ENCODE peak calls at places on chromosomes 11 and 22, in nine cellular contexts. I is OCI-M1, V is T-helper 9 cell, D is osteocyte, L is Ammon's horn, R is dermis microvascular lymphatic vessel endothelial cell, X is WERI-Rb-1, O is EH, Y is heart left ventricle. N is an unnamed sample.

GRCh38 chr11:42526366-42526765 is 785.4 kb upstream of the API5 start:
- DNase-seq in O (no peak), R (no peak), I (no peak), X (no peak), D (no peak), V (no peak), Y (no peak), L (peak), N (no peak)

GRCh38 chr11:35791088-35791958 is 128.7 kb downstream of the TRIM44 start:
- DNase-seq in I (no peak), L (no peak), O (peak), V (no peak), Y (no peak), X (no peak), D (no peak), R (no peak), N (no peak)

GRCh38 chr22:39422101-39422500 is 22.5 kb downstream of the TAB1 start:
- DNase-seq in D (no peak), X (no peak), V (no peak), Y (no peak), O (no peak), L (no peak), I (no peak), R (no peak), N (no peak)

GRCh38 chr11:11444800-11445126 is 91.7 kb upstream of the CSNK2A3 start:
- DNase-seq in R (peak), L (no peak), Y (no peak), D (no peak), X (no peak), V (no peak), I (no peak), O (no peak), N (no peak)

GRCh38 chr11:78295991-78296930 is 107.5 kb downstream of the USP35 start:
- DNase-seq in R (no peak), V (no peak), L (no peak), Y (no peak), O (no peak), D (no peak), X (peak), I (no peak), N (no peak)

GRCh38 chr11:123829745-123830144 is 23.6 kb upstream of the OR6M1 start:
- DNase-seq in I (no peak), Y (no peak), X (no peak), R (no peak), D (no peak), L (no peak), V (no peak), O (no peak), N (no peak)

GRCh38 chr11:132685174-132685611 is 847.1 kb downstream of the OPCML start:
- DNase-seq in Y (peak), L (no peak), D (no peak), R (no peak), X (no peak), O (peak), V (no peak), I (peak), N (no peak)

GRCh38 chr11:21485426-21485825 is 707.5 kb upstream of the ANO5 start:
- DNase-seq in X (no peak), L (no peak), R (no peak), V (no peak), Y (no peak), O (no peak), I (no peak), D (no peak), N (no peak)

GRCh38 chr11:107591098-107591445 is at the start of gene ELMOD1:
- DNase-seq in Y (peak), V (peak), X (peak), R (no peak), L (peak), I (no peak), O (peak), D (no peak), N (no peak)

GRCh38 chr22:19152942-19153883 is 3.1 kb upstream of the GSC2 start:
- DNase-seq in O (no peak), X (no peak), V (no peak), D (no peak), Y (no peak), I (peak), L (no peak), R (no peak), N (no peak)

GRCh38 chr11:72606362-72607100 is 67.7 kb downstream of the PDE2A start:
- DNase-seq in D (no peak), V (no peak), O (no peak), Y (no peak), X (no peak), R (no peak), I (no peak), L (no peak), N (no peak)

GRCh38 chr11:59777104-59777503 is 21.9 kb downstream of the STX3 start:
- DNase-seq in O (no peak), Y (no peak), R (no peak), I (no peak), V (no peak), X (no peak), L (no peak), D (no peak), N (no peak)

GRCh38 chr11:9605742-9606141 is 32.3 kb downstream of the WEE1 start:
- DNase-seq in Y (no peak), X (no peak), O (no peak), D (no peak), R (no peak), V (no peak), L (no peak), I (peak), N (no peak)

GRCh38 chr22:29023172-29023796 is 38.3 kb downstream of the C22orf31 start:
- DNase-seq in Y (no peak), X (no peak), L (no peak), V (no peak), D (no peak), I (no peak), O (no peak), R (no peak), N (no peak)

GRCh38 chr11:126277780-126278179 is 5.1 kb upstream of the TIRAP start:
- DNase-seq in O (no peak), D (no peak), Y (no peak), R (no peak), I (no peak), X (no peak), V (no peak), L (no peak), N (no peak)

GRCh38 chr11:132114185-132114584 is 743.8 kb downstream of the NTM start:
- DNase-seq in R (no peak), D (no peak), Y (no peak), O (peak), I (peak), L (peak), X (peak), V (no peak), N (no peak)

GRCh38 chr22:19996694-19997384 is 19.8 kb downstream of the ARVCF start:
- DNase-seq in X (no peak), I (peak), O (no peak), L (no peak), R (no peak), D (no peak), Y (no peak), V (no peak), N (no peak)

GRCh38 chr11:76919887-76920746 is 59.4 kb downstream of the ACER3 start:
- DNase-seq in I (peak), X (peak), L (peak), O (peak), R (peak), Y (peak), D (no peak), V (peak), N (peak)

GRCh38 chr11:126352934-126353801 is 2.3 kb upstream of the ST3GAL4 start:
- DNase-seq in Y (no peak), R (no peak), O (peak), I (peak), X (peak), D (no peak), V (no peak), L (no peak), N (no peak)

GRCh38 chr22:46740910-46741785 is 3.1 kb upstream of the CERK start:
- DNase-seq in I (no peak), D (no peak), L (no peak), Y (no peak), X (no peak), V (no peak), O (no peak), R (no peak), N (no peak)

N was measured in putamen.